ENCODE peak calls at places on chromosomes 7 and 10, in seven cellular contexts. E is heart right ventricle, P is thoracic aorta, M is left ventricle myocardium inferior, Q is H9, N is A549, O is SJSA1. V is an unnamed sample.

GRCh38 chr10:21746118-21746517 is 212.1 kb downstream of the MLLT10 start:
- DNase-seq in E (no peak), P (no peak), M (no peak), Q (no peak), N (no peak), O (no peak), V (no peak)

GRCh38 chr7:149732611-149733010 is 40.8 kb downstream of the ZNF467 start:
- DNase-seq in E (no peak), P (no peak), M (no peak), Q (no peak), N (no peak), O (no peak), V (no peak)

GRCh38 chr10:131654471-131655087 is 246.2 kb upstream of the PPP2R2D start:
- DNase-seq in E (no peak), P (no peak), M (no peak), Q (peak; percentile 34), N (no peak), O (peak; percentile 28), V (peak; percentile 36)

GRCh38 chr10:28411648-28412047 is 108.8 kb upstream of the MPP7 start:
- DNase-seq in E (no peak), P (no peak), M (no peak), Q (no peak), N (no peak), O (no peak), V (no peak)

GRCh38 chr10:128011059-128011979 is 104.4 kb downstream of the PTPRE start:
- DNase-seq in E (peak; percentile 80), P (no peak), M (peak; percentile 78), Q (peak; percentile 82), N (peak; percentile 88), O (peak; percentile 72), V (peak; percentile 84)

GRCh38 chr10:114755537-114755936 is 66.0 kb upstream of the FHIP2A start:
- DNase-seq in E (no peak), P (no peak), M (no peak), Q (no peak), N (no peak), O (no peak), V (no peak)

GRCh38 chr7:121302214-121302745 is 26.5 kb upstream of the WNT16 start:
- DNase-seq in E (no peak), P (no peak), M (no peak), Q (no peak), N (no peak), O (peak; percentile 89), V (no peak)

GRCh38 chr7:94289071-94289470 is 105.6 kb upstream of the COL1A2 start:
- DNase-seq in E (peak; percentile 67), P (no peak), M (peak; percentile 31), Q (peak; percentile 84), N (peak; percentile 64), O (peak; percentile 80), V (no peak)

GRCh38 chr7:99497771-99498545 is 2.1 kb downstream of the ZNF394 start:
- DNase-seq in E (no peak), P (no peak), M (no peak), Q (no peak), N (no peak), O (no peak), V (no peak)

GRCh38 chr10:73182568-73182967 is 14.6 kb downstream of the FAM149B1 start:
- DNase-seq in E (no peak), P (no peak), M (no peak), Q (no peak), N (no peak), O (no peak), V (no peak)

GRCh38 chr10:72062341-72062740 is 26.0 kb downstream of the SPOCK2 start:
- DNase-seq in E (no peak), P (no peak), M (no peak), Q (no peak), N (no peak), O (no peak), V (no peak)

GRCh38 chr10:63268798-63269503 is 135.8 kb downstream of the NRBF2 start:
- DNase-seq in E (peak; percentile 93), P (peak; percentile 76), M (peak; percentile 65), Q (peak; percentile 87), N (peak; percentile 71), O (peak; percentile 79), V (peak; percentile 93)
- H3K27ac ChIP-seq in E (peak overlapping the region; percentile 83), P (peak overlapping the region; percentile 93), M (peak overlapping the region; percentile 89), Q (peak overlapping the region; percentile 95), N (peak overlapping the region; percentile 88), O (peak overlapping the region; percentile 89), V (peak overlapping the region; percentile 83)

DNA sequence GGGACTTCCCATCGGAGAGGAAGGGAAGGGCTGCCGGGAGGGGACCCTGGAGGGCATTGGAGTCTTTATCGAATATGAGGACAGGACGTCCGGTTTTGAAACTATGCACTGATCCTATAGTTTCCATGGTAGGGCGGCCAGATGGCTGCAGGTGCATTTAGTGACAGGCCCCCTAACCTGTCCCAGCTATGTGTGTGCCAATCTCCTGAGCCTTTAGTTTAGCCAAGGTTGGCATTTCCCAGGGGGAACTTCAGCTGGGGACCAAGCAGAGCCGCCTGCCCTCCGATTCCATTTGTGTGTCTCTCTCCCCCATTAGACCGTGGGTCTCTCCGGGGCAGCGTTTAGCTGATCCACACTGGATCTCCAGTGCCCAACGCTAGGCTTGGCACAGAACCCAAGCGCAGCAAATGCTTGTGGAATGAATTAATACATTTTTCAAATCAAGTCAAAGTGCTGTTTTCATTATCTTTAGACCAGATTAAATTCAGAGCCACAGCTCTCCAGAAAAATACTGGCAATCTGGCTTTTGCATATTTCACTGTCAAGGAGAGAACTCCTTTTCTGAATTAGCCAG is 19.9 kb downstream of the TMEM270 start:
- DNase-seq in E (no peak), P (no peak), M (no peak), Q (no peak), N (no peak), O (no peak), V (peak; percentile 73)
- H3K27ac ChIP-seq in E (peak overlapping the region; percentile 19), P (peak overlapping the region; percentile 92), M (peak overlapping the region; percentile 92), Q (no peak overlapping the region), N (no peak overlapping the region), O (no peak overlapping the region), V (peak overlapping the region; percentile 73)

DNA sequence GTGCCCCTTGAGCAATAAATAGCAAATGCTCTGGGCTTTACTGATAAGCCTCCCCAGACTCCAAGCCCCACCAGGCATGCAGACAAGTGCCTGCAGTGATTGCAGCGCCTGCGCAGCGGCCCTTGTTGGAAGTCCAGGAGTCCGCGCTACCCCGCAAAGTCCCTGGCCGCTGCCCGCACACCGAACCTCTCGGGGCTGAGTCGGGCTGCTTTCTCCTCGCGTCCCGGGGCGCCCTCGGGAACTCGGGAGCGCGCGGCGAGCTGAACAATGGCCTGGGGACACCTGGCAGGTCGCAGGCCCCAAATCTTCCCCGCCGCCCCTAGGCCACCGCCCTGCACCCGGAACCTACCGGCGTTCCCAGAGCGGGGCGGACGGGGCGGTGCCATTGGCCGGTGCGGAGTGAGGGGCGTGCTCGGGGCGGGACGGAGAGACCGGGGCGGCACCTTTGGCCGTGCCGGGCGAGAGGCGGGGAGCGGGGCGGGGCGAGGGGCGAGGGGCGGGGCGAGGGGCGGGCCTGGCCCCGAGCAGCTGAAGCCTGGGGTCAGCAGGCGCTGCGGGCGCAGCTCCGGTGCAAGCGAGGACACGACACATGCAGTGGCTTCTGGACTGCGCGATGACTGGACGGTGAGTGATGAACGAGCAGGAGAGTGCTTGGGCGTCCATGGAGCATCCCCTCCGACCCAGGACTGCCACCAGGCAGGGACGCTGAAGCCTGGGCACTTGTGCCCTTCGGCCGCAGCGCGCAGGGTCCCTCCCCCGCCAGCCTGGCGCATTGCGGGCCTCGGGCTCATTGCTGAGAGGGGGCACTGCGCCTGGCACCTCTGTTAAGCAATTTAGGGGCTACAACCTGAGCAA is at the start of gene RASSF4:
- DNase-seq in E (peak; percentile 94), P (no peak), M (peak; percentile 95), Q (peak; percentile 93), N (peak; percentile 89), O (peak; percentile 91), V (peak; percentile 95)
- H3K27ac ChIP-seq in E (peak within 1 kb of the TSS; percentile 95), P (peak within 1 kb of the TSS; percentile 74), M (peak within 1 kb of the TSS; percentile 96), Q (no peak within 1 kb of the TSS), N (peak within 1 kb of the TSS; percentile 86), O (peak within 1 kb of the TSS; percentile 75), V (peak within 1 kb of the TSS; percentile 78)

GRCh38 chr10:17022399-17022798 is 107.2 kb downstream of the CUBN start:
- DNase-seq in E (no peak), P (no peak), M (no peak), Q (peak; percentile 44), N (no peak), O (no peak), V (no peak)

GRCh38 chr10:17023386-17024298 is 106.0 kb downstream of the CUBN start:
- DNase-seq in E (peak; percentile 79), P (peak; percentile 74), M (no peak), Q (peak; percentile 37), N (peak; percentile 52), O (peak; percentile 94), V (no peak)

GRCh38 chr10:17022898-17023297 is 106.7 kb downstream of the CUBN start:
- DNase-seq in E (no peak), P (no peak), M (no peak), Q (no peak), N (no peak), O (no peak), V (no peak)

GRCh38 chr10:17025444-17026295 is 103.9 kb downstream of the CUBN start:
- DNase-seq in E (peak; percentile 56), P (peak; percentile 66), M (no peak), Q (no peak), N (no peak), O (peak; percentile 93), V (peak; percentile 90)

DNA sequence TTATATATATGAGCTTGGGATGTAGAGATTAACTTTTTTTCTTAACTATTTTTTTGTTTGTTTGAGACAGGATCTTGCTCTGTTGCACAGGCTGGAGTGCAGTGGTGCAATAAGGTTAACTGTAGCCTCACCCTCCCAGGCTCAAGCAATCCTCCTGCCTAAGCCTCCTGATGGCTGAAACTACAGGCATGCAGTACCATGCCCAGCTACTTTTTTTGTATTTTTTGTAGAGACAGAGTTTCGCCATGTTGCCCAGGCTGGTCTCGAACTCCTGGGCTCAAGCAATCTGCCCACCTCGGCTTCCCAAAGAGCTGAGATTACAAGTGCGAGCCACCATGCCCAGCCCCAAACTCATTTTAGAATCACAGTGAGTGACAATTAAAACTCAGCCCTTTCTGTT is 105.2 kb downstream of the CUBN start:
- DNase-seq in E (no peak), P (no peak), M (no peak), Q (no peak), N (no peak), O (no peak), V (no peak)
- H3K27ac ChIP-seq in E (no peak overlapping the region), P (peak overlapping the region; percentile 79), M (peak overlapping the region; percentile 79), Q (no peak overlapping the region), N (no peak overlapping the region), O (peak overlapping the region; percentile 94), V (no peak overlapping the region)

DNA sequence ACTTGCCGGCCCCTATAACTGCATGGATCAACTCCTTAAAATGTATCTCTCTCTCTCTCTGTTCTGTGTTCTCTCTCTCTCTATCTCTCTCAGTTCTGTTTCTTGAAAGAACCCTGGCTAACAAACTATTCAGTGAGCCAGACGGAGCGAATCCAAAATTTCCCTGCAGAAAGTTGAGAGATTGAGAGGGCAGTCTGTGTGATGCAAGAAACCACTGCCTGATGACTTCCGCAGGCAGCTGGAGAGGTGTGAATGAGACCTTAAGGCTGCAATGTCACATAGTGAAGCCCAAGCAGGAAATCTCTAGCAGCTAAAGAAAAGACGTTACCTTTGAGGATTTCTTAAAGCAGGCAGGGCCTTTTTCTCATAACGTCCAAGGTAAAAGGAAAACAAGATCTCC is 17.3 kb downstream of the FAM107B start:
- DNase-seq in E (no peak), P (no peak), M (no peak), Q (no peak), N (no peak), O (no peak), V (no peak)
- H3K27ac ChIP-seq in E (no peak overlapping the region), P (no peak overlapping the region), M (no peak overlapping the region), Q (no peak overlapping the region), N (no peak overlapping the region), O (no peak overlapping the region), V (no peak overlapping the region)

V was measured in coronary artery.